ENCODE peak calls at places on chromosomes 11 and 22, in eight cellular contexts. Z is esophagus muscularis mucosa; G is CD8-positive, alpha-beta T cell; V is PC-9; X is heart left ventricle; O is PC-3; M is right lobe of liver; N is tibial nerve. F is an unnamed sample.

GRCh38 chr11:123434262-123434661 is 4.2 kb downstream of the GRAMD1B start:
- DNase-seq in N (no peak), M (no peak), V (no peak), Z (no peak), X (no peak), G (no peak), O (peak; percentile 51), F (peak; percentile 40)

GRCh38 chr22:49608660-49609059 is 219.0 kb downstream of the BRD1 start:
- DNase-seq in G (no peak), M (no peak), N (no peak), X (no peak), Z (no peak), V (no peak), O (no peak), F (no peak)

GRCh38 chr11:32056445-32056844 is 34.4 kb upstream of the RCN1 start:
- DNase-seq in N (no peak), Z (no peak), V (no peak), G (no peak), X (no peak), O (peak; percentile 32), M (no peak), F (no peak)

GRCh38 chr11:33696411-33696810 is 4.2 kb downstream of the C11orf91 start:
- DNase-seq in O (no peak), M (no peak), V (peak; percentile 54), X (no peak), Z (no peak), G (no peak), N (no peak), F (no peak)

GRCh38 chr11:121145826-121146225 is 44.8 kb downstream of the TECTA start:
- DNase-seq in Z (no peak), M (no peak), X (no peak), V (no peak), N (no peak), G (no peak), O (no peak), F (no peak)

GRCh38 chr11:126716456-126717083 is 284.0 kb downstream of the KIRREL3 start:
- DNase-seq in G (no peak), V (peak; percentile 30), O (peak; percentile 48), Z (no peak), M (no peak), N (no peak), X (no peak), F (peak; percentile 45)

GRCh38 chr11:122229078-122229477 is 113.1 kb upstream of the BLID start:
- DNase-seq in O (no peak), M (no peak), G (no peak), X (no peak), V (no peak), Z (no peak), N (no peak), F (no peak)

GRCh38 chr11:86291466-86292262 is 10.4 kb upstream of the HIKESHI start:
- DNase-seq in N (no peak), V (peak; percentile 41), X (no peak), G (peak; percentile 28), Z (no peak), M (no peak), O (peak; percentile 79), F (peak; percentile 61)

GRCh38 chr11:69880803-69881445 is 61.7 kb upstream of the FGF3 start:
- DNase-seq in V (no peak), G (no peak), X (no peak), N (no peak), M (peak; percentile 24), O (no peak), Z (no peak), F (no peak)

GRCh38 chr11:45324459-45324858 is 38.3 kb upstream of the SYT13 start:
- DNase-seq in O (no peak), V (no peak), M (no peak), N (no peak), X (no peak), Z (peak; percentile 57), G (no peak), F (no peak)

DNA sequence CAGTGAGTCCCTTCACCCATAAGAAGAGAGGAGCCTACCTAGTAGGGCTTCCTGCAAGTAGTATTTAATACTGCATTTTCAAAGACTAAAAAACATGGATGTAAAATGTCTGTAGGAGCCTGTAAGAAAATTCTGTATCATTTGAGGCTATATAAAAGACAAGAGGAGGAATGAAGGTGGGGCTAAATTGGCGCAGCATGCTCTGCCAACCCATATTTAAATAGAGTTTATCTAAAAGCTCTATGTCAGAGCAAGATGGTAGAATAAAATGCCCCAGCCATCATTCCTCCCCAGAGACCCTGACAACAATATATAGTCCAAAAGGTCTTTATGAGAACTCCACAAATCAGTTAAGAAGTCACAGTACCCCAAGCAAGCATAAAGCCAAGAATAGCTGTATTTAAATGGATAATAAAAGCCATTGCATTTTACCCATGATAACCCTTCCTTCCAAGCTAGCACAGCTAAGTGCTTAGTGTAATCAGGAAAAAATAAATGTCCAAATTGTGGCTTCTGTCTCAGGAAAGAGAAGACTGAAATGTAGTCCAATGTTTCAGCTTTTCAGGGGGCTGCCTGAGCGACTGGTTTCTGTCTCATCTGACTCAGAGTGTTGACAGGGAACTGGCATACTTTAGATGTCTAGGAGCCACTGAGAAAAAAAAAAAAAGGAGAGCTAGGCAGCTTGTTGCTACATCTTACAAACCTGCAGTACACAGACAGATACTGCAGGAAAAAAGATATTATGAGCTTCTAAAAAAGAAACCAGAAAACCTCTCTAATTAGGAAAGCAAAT is 258.6 kb downstream of the METTL15 start:
- DNase-seq in Z (no peak), G (no peak), M (no peak), N (no peak), O (no peak), X (no peak), V (no peak), F (no peak)
- H3K27ac ChIP-seq in Z (no peak overlapping the region), G (no peak overlapping the region), M (no peak overlapping the region), N (no peak overlapping the region), O (no peak overlapping the region), X (no peak overlapping the region), V (no peak overlapping the region), F (no peak overlapping the region)

GRCh38 chr22:44025171-44026065 is 1.3 kb downstream of the PARVB start:
- DNase-seq in O (no peak), G (no peak), V (no peak), X (peak; percentile 71), Z (no peak), N (no peak), M (no peak), F (no peak)
- H3K4me1 ChIP-seq in O (peaks cover 22% of the 10 kb centered on the region), G (peaks cover 15% of the 10 kb centered on the region), V (peaks cover 5% of the 10 kb centered on the region), X (peaks cover 68% of the 10 kb centered on the region), Z (peaks cover 57% of the 10 kb centered on the region), N (peaks cover 24% of the 10 kb centered on the region), M (no peaks in the 10 kb centered on the region), F (no peaks in the 10 kb centered on the region)

GRCh38 chr22:39098026-39098425 is 982 bp downstream of the APOBEC3H start:
- DNase-seq in O (no peak), G (no peak), X (no peak), M (peak; percentile 25), V (peak; percentile 55), Z (no peak), N (no peak), F (no peak)
- H3K27ac ChIP-seq in O (no peak overlapping the region), G (peak overlapping the region; percentile 21), X (no peak overlapping the region), M (no peak overlapping the region), V (peak overlapping the region; percentile 62), Z (no peak overlapping the region), N (no peak overlapping the region), F (no peak overlapping the region)

DNA sequence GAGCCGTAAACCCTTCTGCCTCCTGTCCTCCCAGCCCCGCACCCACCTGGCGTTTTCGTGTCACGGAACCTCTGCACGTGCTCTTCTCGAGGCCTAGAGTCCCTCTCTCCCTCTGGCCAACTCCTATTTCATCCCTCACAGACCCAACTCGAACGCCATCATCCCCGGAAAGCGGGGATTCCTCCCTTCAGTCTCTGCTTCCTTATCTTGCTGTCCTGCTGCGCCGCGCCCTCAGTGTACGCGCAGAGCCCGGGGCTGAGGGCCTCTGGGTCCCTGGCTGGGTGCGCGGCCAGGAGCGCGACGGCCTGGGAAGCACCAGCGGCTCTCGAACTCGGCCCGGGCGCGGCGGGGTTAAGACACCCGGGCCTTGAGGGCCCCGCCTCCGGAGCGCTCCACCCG is 472 bp upstream of the ATG16L2 start:
- DNase-seq in X (peak; percentile 92), Z (peak; percentile 96), M (peak; percentile 89), O (peak; percentile 81), N (peak; percentile 56), G (no peak), V (no peak), F (peak; percentile 87)
- H3K4me1 ChIP-seq in X (peaks cover 66% of the 10 kb centered on the region), Z (peaks cover 47% of the 10 kb centered on the region), M (no peaks in the 10 kb centered on the region), O (peaks cover 30% of the 10 kb centered on the region), N (peaks cover 51% of the 10 kb centered on the region), G (peaks cover 26% of the 10 kb centered on the region), V (peaks cover 39% of the 10 kb centered on the region), F (peaks cover 2% of the 10 kb centered on the region)

DNA sequence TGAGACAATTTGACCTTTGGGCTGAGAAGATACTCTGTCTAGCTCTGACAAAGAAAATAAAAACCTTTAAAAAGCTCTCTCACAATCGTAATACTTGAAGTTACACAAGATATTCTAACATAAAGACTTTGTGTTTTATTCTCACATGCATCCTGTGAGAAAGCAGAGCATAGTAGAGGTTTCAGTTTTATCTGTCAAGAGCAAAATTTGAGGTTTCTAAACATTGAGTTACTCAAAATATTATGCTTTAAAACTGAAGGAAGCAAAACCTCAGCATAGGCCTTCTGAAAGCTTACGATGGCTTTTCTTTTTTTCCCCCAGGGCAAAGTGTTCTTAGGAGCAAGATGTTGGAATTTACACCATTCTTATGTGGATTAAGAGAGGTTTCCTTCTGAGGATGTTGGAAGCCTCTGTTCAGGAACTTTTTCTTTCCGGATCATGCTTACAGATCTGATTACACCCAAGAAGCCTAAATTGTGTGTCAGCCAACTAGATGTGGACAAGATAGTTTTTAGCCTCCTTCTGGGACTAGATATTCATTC is 15.0 kb upstream of the OR51M1 start:
- DNase-seq in Z (no peak), X (no peak), G (no peak), M (no peak), N (no peak), O (no peak), V (no peak), F (no peak)
- H3K27ac ChIP-seq in Z (no peak overlapping the region), X (no peak overlapping the region), G (no peak overlapping the region), M (no peak overlapping the region), N (no peak overlapping the region), O (no peak overlapping the region), V (no peak overlapping the region), F (no peak overlapping the region)

DNA sequence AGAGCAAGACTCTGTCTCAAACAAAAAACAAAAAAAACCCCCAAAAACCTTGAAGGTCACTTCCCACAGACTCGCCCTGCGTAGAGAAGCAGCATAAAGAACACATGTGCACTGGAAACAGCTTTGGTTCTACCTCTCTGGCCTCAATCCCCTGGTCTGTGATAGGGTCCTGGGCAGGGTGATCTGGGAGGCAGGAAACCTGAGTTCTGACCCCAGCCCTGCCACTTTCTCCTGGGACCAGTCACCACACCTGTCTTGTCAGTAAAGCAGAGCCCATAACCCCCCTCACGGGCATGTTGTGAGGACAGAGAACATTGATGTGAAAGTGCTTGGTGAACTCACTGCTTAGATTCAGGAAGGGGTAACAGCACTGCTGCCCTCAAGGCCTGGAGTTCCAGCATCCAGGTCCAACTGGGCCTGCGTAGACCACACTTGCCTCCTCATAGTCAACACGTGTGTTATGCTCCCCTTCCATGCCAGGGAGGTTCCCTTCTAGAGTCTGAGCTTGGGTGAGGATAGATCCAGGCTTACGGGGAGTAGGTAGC is 11.4 kb downstream of the UCP2 start:
- DNase-seq in X (no peak), G (no peak), M (peak; percentile 8), O (no peak), Z (no peak), N (no peak), V (no peak), F (no peak)
- H3K4me1 ChIP-seq in X (peaks cover 32% of the 10 kb centered on the region), G (peaks cover 90% of the 10 kb centered on the region), M (no peaks in the 10 kb centered on the region), O (peaks cover 8% of the 10 kb centered on the region), Z (no peaks in the 10 kb centered on the region), N (peaks cover 18% of the 10 kb centered on the region), V (peaks cover 19% of the 10 kb centered on the region), F (peaks cover 4% of the 10 kb centered on the region)

GRCh38 chr11:2992234-2992999 is at the start of gene NAP1L4:
- DNase-seq in G (peak; percentile 93), X (peak; percentile 99), N (peak; percentile 91), O (peak; percentile 98), V (peak; percentile 91), Z (peak; percentile 98), M (peak; percentile 99), F (peak; percentile 97)
- H3K27ac ChIP-seq in G (peak within 1 kb of the TSS; percentile 74), X (peak within 1 kb of the TSS; percentile 97), N (peak within 1 kb of the TSS; percentile 82), O (peak within 1 kb of the TSS; percentile 61), V (peak within 1 kb of the TSS; percentile 73), Z (peak within 1 kb of the TSS; percentile 93), M (peak within 1 kb of the TSS; percentile 82), F (peak within 1 kb of the TSS; percentile 99)

F was measured in small intestine.